ENCODE peak calls at places on chromosome 1, in seven cellular contexts. One of them, this sample, is unnamed.

GRCh38 chr1:244603498-244603897 is 49.4 kb upstream of the DESI2 start:
- DNase-seq in heart left ventricle: no peak
- DNase-seq in RWPE1: peak; percentile 30
- DNase-seq in NCI-H2029: peak; percentile 13
- DNase-seq in uterus: no peak
- DNase-seq in mucosa of gallbladder: no peak
- DNase-seq in activated naive CD4-positive, alpha-beta T cell treated with anti-CD3 and anti-CD28 coated beads, Interleukin-2, amount 50 U/mL, for 16 hours: no peak
- DNase-seq in this sample: no peak

GRCh38 chr1:161038523-161039153 is at the start of gene TSTD1:
- DNase-seq in heart left ventricle: peak; percentile 58
- DNase-seq in RWPE1: peak; percentile 80
- DNase-seq in NCI-H2029: peak; percentile 85
- DNase-seq in uterus: no peak
- DNase-seq in mucosa of gallbladder: peak; percentile 70
- DNase-seq in activated naive CD4-positive, alpha-beta T cell treated with anti-CD3 and anti-CD28 coated beads, Interleukin-2, amount 50 U/mL, for 16 hours: peak; percentile 89
- DNase-seq in this sample: peak; percentile 64

GRCh38 chr1:33206340-33206739 is 24.5 kb upstream of the TRIM62 start:
- DNase-seq in heart left ventricle: no peak
- DNase-seq in RWPE1: no peak
- DNase-seq in NCI-H2029: no peak
- DNase-seq in uterus: no peak
- DNase-seq in mucosa of gallbladder: no peak
- DNase-seq in activated naive CD4-positive, alpha-beta T cell treated with anti-CD3 and anti-CD28 coated beads, Interleukin-2, amount 50 U/mL, for 16 hours: no peak
- DNase-seq in this sample: no peak

GRCh38 chr1:52413410-52414104 is 9.2 kb downstream of the PRPF38A start:
- DNase-seq in heart left ventricle: no peak
- DNase-seq in RWPE1: no peak
- DNase-seq in NCI-H2029: no peak
- DNase-seq in uterus: no peak
- DNase-seq in mucosa of gallbladder: no peak
- DNase-seq in activated naive CD4-positive, alpha-beta T cell treated with anti-CD3 and anti-CD28 coated beads, Interleukin-2, amount 50 U/mL, for 16 hours: no peak
- DNase-seq in this sample: no peak

GRCh38 chr1:117696567-117696966 is 90.7 kb downstream of the TENT5C start:
- DNase-seq in heart left ventricle: no peak
- DNase-seq in RWPE1: no peak
- DNase-seq in NCI-H2029: no peak
- DNase-seq in uterus: no peak
- DNase-seq in mucosa of gallbladder: no peak
- DNase-seq in activated naive CD4-positive, alpha-beta T cell treated with anti-CD3 and anti-CD28 coated beads, Interleukin-2, amount 50 U/mL, for 16 hours: no peak
- DNase-seq in this sample: no peak

GRCh38 chr1:12593621-12594066 is 24.4 kb downstream of the DHRS3 start:
- DNase-seq in heart left ventricle: no peak
- DNase-seq in RWPE1: no peak
- DNase-seq in NCI-H2029: no peak
- DNase-seq in uterus: peak; percentile 76
- DNase-seq in mucosa of gallbladder: peak; percentile 74
- DNase-seq in activated naive CD4-positive, alpha-beta T cell treated with anti-CD3 and anti-CD28 coated beads, Interleukin-2, amount 50 U/mL, for 16 hours: no peak
- DNase-seq in this sample: no peak

GRCh38 chr1:185262151-185262550 is 54.9 kb downstream of the IVNS1ABP start:
- DNase-seq in heart left ventricle: no peak
- DNase-seq in RWPE1: no peak
- DNase-seq in NCI-H2029: no peak
- DNase-seq in uterus: no peak
- DNase-seq in mucosa of gallbladder: no peak
- DNase-seq in activated naive CD4-positive, alpha-beta T cell treated with anti-CD3 and anti-CD28 coated beads, Interleukin-2, amount 50 U/mL, for 16 hours: no peak
- DNase-seq in this sample: no peak

GRCh38 chr1:64212023-64212422 is 8.6 kb downstream of the UBE2U start:
- DNase-seq in heart left ventricle: no peak
- DNase-seq in RWPE1: no peak
- DNase-seq in NCI-H2029: no peak
- DNase-seq in uterus: no peak
- DNase-seq in mucosa of gallbladder: no peak
- DNase-seq in activated naive CD4-positive, alpha-beta T cell treated with anti-CD3 and anti-CD28 coated beads, Interleukin-2, amount 50 U/mL, for 16 hours: no peak
- DNase-seq in this sample: no peak

GRCh38 chr1:110476028-110476765 is 25.2 kb downstream of the PROK1 start:
- DNase-seq in heart left ventricle: no peak
- DNase-seq in RWPE1: no peak
- DNase-seq in NCI-H2029: no peak
- DNase-seq in uterus: no peak
- DNase-seq in mucosa of gallbladder: no peak
- DNase-seq in activated naive CD4-positive, alpha-beta T cell treated with anti-CD3 and anti-CD28 coated beads, Interleukin-2, amount 50 U/mL, for 16 hours: no peak
- DNase-seq in this sample: no peak

GRCh38 chr1:207854001-207854400 is 56.9 kb downstream of the CD34 start:
- DNase-seq in heart left ventricle: no peak
- DNase-seq in RWPE1: no peak
- DNase-seq in NCI-H2029: no peak
- DNase-seq in uterus: no peak
- DNase-seq in mucosa of gallbladder: no peak
- DNase-seq in activated naive CD4-positive, alpha-beta T cell treated with anti-CD3 and anti-CD28 coated beads, Interleukin-2, amount 50 U/mL, for 16 hours: no peak
- DNase-seq in this sample: no peak

GRCh38 chr1:88104234-88104633 is 579.8 kb upstream of the PKN2 start:
- DNase-seq in heart left ventricle: no peak
- DNase-seq in RWPE1: no peak
- DNase-seq in NCI-H2029: no peak
- DNase-seq in uterus: no peak
- DNase-seq in mucosa of gallbladder: no peak
- DNase-seq in activated naive CD4-positive, alpha-beta T cell treated with anti-CD3 and anti-CD28 coated beads, Interleukin-2, amount 50 U/mL, for 16 hours: no peak
- DNase-seq in this sample: no peak

GRCh38 chr1:186146971-186147370 is 228.1 kb downstream of the TPR start:
- DNase-seq in heart left ventricle: no peak
- DNase-seq in RWPE1: no peak
- DNase-seq in NCI-H2029: no peak
- DNase-seq in uterus: no peak
- DNase-seq in mucosa of gallbladder: no peak
- DNase-seq in activated naive CD4-positive, alpha-beta T cell treated with anti-CD3 and anti-CD28 coated beads, Interleukin-2, amount 50 U/mL, for 16 hours: no peak
- DNase-seq in this sample: no peak

GRCh38 chr1:116189481-116189880 is 78.3 kb downstream of the MAB21L3 start:
- DNase-seq in heart left ventricle: no peak
- DNase-seq in RWPE1: no peak
- DNase-seq in NCI-H2029: no peak
- DNase-seq in uterus: no peak
- DNase-seq in mucosa of gallbladder: no peak
- DNase-seq in activated naive CD4-positive, alpha-beta T cell treated with anti-CD3 and anti-CD28 coated beads, Interleukin-2, amount 50 U/mL, for 16 hours: no peak
- DNase-seq in this sample: no peak

This sample was measured in sciatic nerve.